ENCODE peak calls at places on chromosome 11, in ten cellular contexts. T, D, A, R, Y, X, V, C, K and Q are unnamed samples.
A peak's percentile ranks its signal among the peaks of the same experiment; 100 is the strongest.

GRCh38 chr11:80255021-80255420 is 814.2 kb upstream of the TENM4 start:
- DNase-seq in T (no peak), D (no peak), A (no peak), R (no peak), Y (no peak), X (no peak), V (no peak), C (no peak), K (no peak), Q (no peak)

GRCh38 chr11:107857550-107858216 is 904 bp downstream of the SLC35F2 start:
- DNase-seq in T (peak; percentile 41), D (no peak), A (peak; percentile 62), R (no peak), Y (no peak), X (no peak), V (no peak), C (no peak), K (no peak), Q (no peak)

GRCh38 chr11:35146074-35146521 is 7.1 kb downstream of the CD44 start:
- DNase-seq in T (no peak), D (no peak), A (no peak), R (no peak), Y (no peak), X (no peak), V (no peak), C (no peak), K (peak; percentile 61), Q (peak; percentile 17)

GRCh38 chr11:78800089-78800690 is 225.5 kb upstream of the NARS2 start:
- DNase-seq in T (no peak), D (peak; percentile 79), A (no peak), R (no peak), Y (no peak), X (no peak), V (no peak), C (no peak), K (no peak), Q (no peak)

GRCh38 chr11:111382451-111382850 is 3.4 kb upstream of the POU2AF1 start:
- DNase-seq in T (no peak), D (no peak), A (no peak), R (no peak), Y (no peak), X (no peak), V (no peak), C (no peak), K (no peak), Q (no peak)

GRCh38 chr11:2777871-2778629 is 78.3 kb upstream of the KCNQ1OT1 start:
- DNase-seq in T (no peak), D (peak; percentile 31), A (no peak), R (peak; percentile 12), Y (peak; percentile 47), X (peak; percentile 80), V (peak; percentile 17), C (peak; percentile 45), K (peak; percentile 46), Q (peak; percentile 64)

GRCh38 chr11:69958308-69958707 is 119.8 kb upstream of the ANO1 start:
- DNase-seq in T (peak; percentile 93), D (no peak), A (no peak), R (no peak), Y (no peak), X (no peak), V (no peak), C (no peak), K (no peak), Q (peak; percentile 19)

GRCh38 chr11:44952500-44953260 is 2.0 kb upstream of the TP53I11 start:
- DNase-seq in T (no peak), D (peak; percentile 63), A (no peak), R (no peak), Y (no peak), X (no peak), V (no peak), C (no peak), K (no peak), Q (no peak)

GRCh38 chr11:134904103-134904502 is 492.1 kb upstream of the B3GAT1 start:
- DNase-seq in T (no peak), D (no peak), A (no peak), R (no peak), Y (no peak), X (no peak), V (no peak), C (no peak), K (no peak), Q (no peak)

GRCh38 chr11:134908583-134908982 is 496.5 kb upstream of the B3GAT1 start:
- DNase-seq in T (no peak), D (no peak), A (no peak), R (no peak), Y (no peak), X (no peak), V (no peak), C (no peak), K (no peak), Q (no peak)

GRCh38 chr11:134907636-134908035 is 495.6 kb upstream of the B3GAT1 start:
- DNase-seq in T (no peak), D (no peak), A (no peak), R (no peak), Y (no peak), X (no peak), V (no peak), C (no peak), K (no peak), Q (no peak)

GRCh38 chr11:134905513-134905912 is 493.5 kb upstream of the B3GAT1 start:
- DNase-seq in T (no peak), D (no peak), A (no peak), R (peak; percentile 26), Y (no peak), X (no peak), V (no peak), C (no peak), K (no peak), Q (no peak)

DNA sequence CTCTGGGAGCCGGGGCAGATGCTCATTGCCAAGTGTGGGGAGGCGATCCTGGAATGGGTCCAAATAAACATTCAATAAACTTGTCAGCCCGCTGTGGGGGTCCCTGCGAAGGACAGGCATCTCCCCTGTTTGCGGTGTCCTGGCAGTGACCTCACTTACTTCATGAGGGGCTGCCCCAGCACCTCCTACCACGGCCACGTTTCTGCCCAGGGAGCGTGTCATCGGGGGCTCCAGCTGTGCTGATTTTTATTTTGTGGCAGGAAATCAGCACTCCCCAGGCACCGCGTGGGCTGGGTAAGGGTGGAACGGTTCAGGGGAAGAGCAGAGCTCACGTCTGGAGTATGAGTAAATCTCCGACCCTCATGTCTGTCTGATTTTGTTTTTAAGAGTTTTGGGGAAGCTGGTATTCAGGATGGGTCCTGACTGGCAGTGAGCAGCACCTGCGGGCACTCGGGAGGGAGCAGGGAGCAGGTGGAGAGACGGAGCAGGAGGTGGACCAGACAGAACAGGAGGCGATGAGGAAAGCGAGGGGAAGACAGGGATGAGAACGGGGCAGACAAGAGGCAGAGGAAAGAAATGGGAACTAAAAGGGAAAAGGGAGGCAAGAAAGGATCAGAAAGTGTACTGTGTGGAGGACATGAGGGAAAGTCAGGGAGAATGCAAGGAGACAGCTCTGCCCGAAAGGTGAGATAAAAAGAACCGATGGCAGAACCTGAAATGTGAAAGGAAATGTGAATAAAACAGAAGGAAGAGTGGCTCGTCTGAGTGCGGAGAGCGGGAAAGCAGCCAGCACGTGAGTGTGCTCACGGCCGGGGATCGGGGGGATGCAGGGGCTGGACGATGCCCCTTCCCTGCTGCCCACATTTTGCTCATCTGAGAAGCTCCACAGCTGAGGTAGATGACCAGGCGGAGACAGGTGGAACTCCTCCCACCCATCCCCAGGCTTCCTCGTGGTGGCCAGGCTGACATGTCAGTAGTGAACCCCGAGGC is 494.2 kb upstream of the B3GAT1 start:
- DNase-seq in T (no peak), D (no peak), A (no peak), R (no peak), Y (no peak), X (no peak), V (no peak), C (no peak), K (no peak), Q (no peak)
- TF ChIP-seq POLR2A in T (no peak), D (no peak), A (no peak), R (no peak), Y (no peak), X (no peak), V (no peak), C (no peak), K (no peak), Q (no peak)

GRCh38 chr11:86999859-87000753 is 37.6 kb upstream of the TMEM135 start:
- DNase-seq in T (peak; percentile 10), D (peak; percentile 77), A (no peak), R (no peak), Y (peak; percentile 68), X (no peak), V (peak; percentile 95), C (no peak), K (no peak), Q (peak; percentile 89)

GRCh38 chr11:87002918-87003317 is 34.8 kb upstream of the TMEM135 start:
- DNase-seq in T (no peak), D (no peak), A (no peak), R (no peak), Y (no peak), X (no peak), V (no peak), C (no peak), K (no peak), Q (peak; percentile 30)

GRCh38 chr11:86999388-86999787 is 38.3 kb upstream of the TMEM135 start:
- DNase-seq in T (no peak), D (no peak), A (no peak), R (no peak), Y (no peak), X (no peak), V (no peak), C (no peak), K (no peak), Q (peak; percentile 41)

GRCh38 chr11:86991341-86991740 is 36.1 kb upstream of the FZD4 start:
- DNase-seq in T (no peak), D (no peak), A (no peak), R (no peak), Y (no peak), X (no peak), V (no peak), C (no peak), K (no peak), Q (no peak)

DNA sequence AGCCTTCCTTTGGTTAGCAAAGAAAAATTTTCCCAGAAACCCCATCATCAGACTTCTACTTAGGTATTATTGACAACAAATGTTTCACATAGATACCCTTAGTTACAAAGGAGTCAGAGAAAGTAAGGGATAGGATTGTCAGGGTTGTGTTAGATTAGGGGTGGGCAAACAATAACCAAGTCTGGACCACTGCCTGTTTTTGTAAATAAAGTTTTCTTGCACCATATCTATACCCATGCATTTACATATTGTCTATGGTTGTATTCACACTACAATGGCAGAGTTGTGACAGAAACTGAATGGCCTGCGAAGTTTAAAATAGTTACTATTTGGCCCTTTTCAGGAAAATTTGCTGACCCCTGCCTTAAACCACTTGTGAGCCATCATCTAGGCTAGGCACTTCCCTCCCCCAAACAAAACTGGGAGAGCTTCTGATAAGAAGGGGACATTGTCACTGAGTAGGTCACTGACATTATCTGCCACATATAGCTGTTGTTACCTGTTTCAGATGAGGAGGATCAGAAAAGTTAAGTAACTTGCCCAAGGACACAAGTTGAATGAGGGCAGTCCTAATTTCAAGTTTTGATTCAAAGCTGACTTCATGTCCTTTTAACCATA is 40.7 kb upstream of the TMEM135 start:
- DNase-seq in T (no peak), D (no peak), A (no peak), R (no peak), Y (peak; percentile 40), X (no peak), V (no peak), C (no peak), K (no peak), Q (peak; percentile 11)
- TF ChIP-seq POLR2A in T (no peak), D (no peak), A (no peak), R (no peak), Y (no peak), X (no peak), V (no peak), C (no peak), K (no peak), Q (no peak)

GRCh38 chr11:39569784-39570183 is 1889.7 kb downstream of the LRRC4C start:
- DNase-seq in T (no peak), D (no peak), A (no peak), R (no peak), Y (no peak), X (no peak), V (no peak), C (no peak), K (no peak), Q (no peak)

GRCh38 chr11:39570526-39570925 is 1888.9 kb downstream of the LRRC4C start:
- DNase-seq in T (no peak), D (no peak), A (no peak), R (no peak), Y (no peak), X (no peak), V (no peak), C (no peak), K (no peak), Q (peak; percentile 66)

DNA sequence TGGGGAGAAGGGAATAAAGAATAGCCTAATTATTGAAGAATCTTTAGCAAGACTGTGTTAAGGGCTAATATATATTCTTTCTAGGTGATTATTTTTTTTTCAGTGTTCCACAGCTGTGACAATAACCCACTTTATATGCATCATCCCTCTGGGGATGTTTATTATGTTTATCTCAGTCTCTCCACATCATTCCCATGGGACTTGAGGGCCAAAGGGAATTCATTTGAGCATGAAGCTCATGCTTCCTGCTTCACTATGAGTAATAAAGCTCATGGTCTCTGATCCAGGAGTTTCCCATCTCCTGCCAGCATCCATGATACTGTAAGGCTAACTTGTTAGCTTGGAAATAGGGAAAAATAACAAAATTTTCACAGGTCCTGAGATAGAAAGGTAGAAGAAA is 1888.4 kb downstream of the LRRC4C start:
- DNase-seq in T (no peak), D (no peak), A (no peak), R (no peak), Y (no peak), X (no peak), V (no peak), C (no peak), K (no peak), Q (no peak)
- TF ChIP-seq POLR2A in T (no peak), D (no peak), A (no peak), R (no peak), Y (no peak), X (no peak), V (no peak), C (no peak), K (no peak), Q (no peak)

DNA sequence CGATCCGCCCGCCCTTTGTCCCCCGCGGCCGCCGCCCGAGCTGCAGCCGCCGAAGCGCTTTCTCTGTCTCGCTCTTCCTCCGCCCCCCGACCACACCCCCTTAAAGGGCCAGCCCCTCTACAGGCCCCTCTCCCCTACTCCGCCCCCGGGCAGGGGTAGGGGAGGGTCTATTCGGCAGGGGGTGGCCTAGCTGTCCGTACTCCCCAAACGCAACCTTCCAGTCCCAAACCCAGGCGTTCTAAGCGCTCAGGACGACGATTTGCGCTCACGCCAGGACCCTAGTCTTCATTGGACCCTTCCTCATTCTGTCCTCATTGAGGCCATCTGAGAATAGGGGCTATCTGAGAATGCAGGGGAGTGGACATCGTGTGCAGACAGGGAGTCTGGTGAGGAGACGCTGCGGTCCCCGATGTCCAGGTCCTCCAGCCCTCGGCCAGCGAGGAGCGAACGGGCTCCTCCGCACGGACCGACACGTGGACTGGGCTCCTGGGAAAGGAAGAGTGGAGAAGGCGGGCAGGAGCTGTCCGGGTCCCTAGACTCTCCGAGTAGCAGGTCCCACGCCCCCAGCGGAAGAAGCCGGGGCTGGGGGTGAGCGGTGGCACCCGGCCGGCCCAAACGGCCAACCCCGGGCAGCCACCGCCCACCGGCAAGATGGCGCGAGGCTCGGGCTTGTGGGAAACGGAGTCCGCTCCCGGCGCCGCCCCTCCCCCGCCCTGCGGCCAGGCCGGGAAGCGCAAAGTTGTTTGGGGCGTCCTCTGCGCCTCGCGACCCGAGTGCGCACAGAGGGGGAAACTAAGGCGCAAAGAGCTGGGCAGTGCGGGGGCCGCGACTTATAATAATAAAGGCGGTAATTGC is at the start of gene PPP1R14B:
- DNase-seq in T (peak; percentile 80), D (peak; percentile 91), A (peak; percentile 93), R (peak; percentile 77), Y (peak; percentile 79), X (peak; percentile 92), V (peak; percentile 87), C (peak; percentile 85), K (peak; percentile 95), Q (peak; percentile 87)
- TF ChIP-seq POLR2A in T (peak; percentile 72), D (no peak), A (peak; percentile 50), R (peak; percentile 29), Y (peak; percentile 90), X (no peak), V (no peak), C (no peak), K (peak; percentile 48), Q (peak; percentile 62)